ENCODE peak calls at places on chromosomes 1 and 21, in four cellular contexts. U, E, H and Y are unnamed samples.

GRCh38 chr1:100834779-100835645 is 59.6 kb downstream of the EXTL2 start:
- DNase-seq in U (no peak), E (peak), H (no peak), Y (no peak)

GRCh38 chr1:12626888-12627287 is 8.9 kb upstream of the DHRS3 start:
- DNase-seq in U (no peak), E (no peak), H (no peak), Y (no peak)

GRCh38 chr1:114116086-114116485 is 37.6 kb downstream of the SYT6 start:
- DNase-seq in U (no peak), E (no peak), H (no peak), Y (no peak)

GRCh38 chr1:87236585-87236984 is 92.1 kb upstream of the LMO4 start:
- DNase-seq in U (no peak), E (peak), H (no peak), Y (no peak)

GRCh38 chr1:26887125-26887524 is 3.0 kb downstream of the GPN2 start:
- DNase-seq in U (peak), E (peak), H (no peak), Y (no peak)

GRCh38 chr21:22231013-22231412 is 1232.8 kb downstream of the NCAM2 start:
- DNase-seq in U (no peak), E (no peak), H (no peak), Y (no peak)

GRCh38 chr1:159012495-159012894 is 2.8 kb downstream of the IFI16 start:
- DNase-seq in U (peak), E (peak), H (no peak), Y (no peak)

GRCh38 chr1:243705585-243705984 is 144.5 kb downstream of the AKT3 start:
- DNase-seq in U (no peak), E (no peak), H (no peak), Y (no peak)

GRCh38 chr1:67193700-67194099 is 27.4 kb downstream of the IL23R start:
- DNase-seq in U (no peak), E (no peak), H (no peak), Y (no peak)

GRCh38 chr21:32523463-32523862 is 61.9 kb downstream of the TCP10L start:
- DNase-seq in U (no peak), E (no peak), H (peak), Y (no peak)

GRCh38 chr21:28516996-28517592 is 475.6 kb downstream of the LTN1 start:
- DNase-seq in U (peak), E (no peak), H (peak), Y (peak)

GRCh38 chr1:220217383-220217988 is 54.8 kb downstream of the RAB3GAP2 start:
- DNase-seq in U (no peak), E (no peak), H (no peak), Y (no peak)

GRCh38 chr1:15519625-15520024 is 4.4 kb downstream of the CASP9 start:
- DNase-seq in U (no peak), E (no peak), H (no peak), Y (no peak)

GRCh38 chr1:182129398-182129797 is 67.9 kb upstream of the ZNF648 start:
- DNase-seq in U (peak), E (no peak), H (no peak), Y (no peak)

GRCh38 chr1:38327559-38327973 is 281.0 kb upstream of the POU3F1 start:
- DNase-seq in U (peak), E (no peak), H (no peak), Y (no peak)

GRCh38 chr1:22364326-22364650 is 87.4 kb upstream of the ZBTB40 start:
- DNase-seq in U (no peak), E (no peak), H (no peak), Y (no peak)

GRCh38 chr1:161071886-161072371 is 2.2 kb upstream of the ARHGAP30 start:
- DNase-seq in U (peak), E (no peak), H (no peak), Y (no peak)

GRCh38 chr1:97986041-97987005 is 65.5 kb upstream of the DPYD start:
- DNase-seq in U (no peak), E (peak), H (no peak), Y (no peak)

GRCh38 chr1:112651205-112651604 is 23.3 kb upstream of the MOV10 start:
- DNase-seq in U (no peak), E (peak), H (no peak), Y (no peak)

GRCh38 chr1:236795757-236796719 is 946 bp downstream of the MTR start:
- DNase-seq in U (no peak), E (peak), H (no peak), Y (no peak)

GRCh38 chr1:236794585-236795034 is 482 bp upstream of the MTR start:
- DNase-seq in U (no peak), E (no peak), H (no peak), Y (no peak)

GRCh38 chr1:236800002-236800620 is 5.0 kb downstream of the MTR start:
- DNase-seq in U (no peak), E (peak), H (no peak), Y (no peak)

GRCh38 chr1:236799001-236799400 is 3.9 kb downstream of the MTR start:
- DNase-seq in U (no peak), E (no peak), H (no peak), Y (no peak)

GRCh38 chr1:236795035-236795756 is at the start of gene MTR:
- DNase-seq in U (peak), E (peak), H (peak), Y (peak)
- TF ChIP-seq POLR2A in U (peak), E (peak), H (peak), Y (peak)

DNA sequence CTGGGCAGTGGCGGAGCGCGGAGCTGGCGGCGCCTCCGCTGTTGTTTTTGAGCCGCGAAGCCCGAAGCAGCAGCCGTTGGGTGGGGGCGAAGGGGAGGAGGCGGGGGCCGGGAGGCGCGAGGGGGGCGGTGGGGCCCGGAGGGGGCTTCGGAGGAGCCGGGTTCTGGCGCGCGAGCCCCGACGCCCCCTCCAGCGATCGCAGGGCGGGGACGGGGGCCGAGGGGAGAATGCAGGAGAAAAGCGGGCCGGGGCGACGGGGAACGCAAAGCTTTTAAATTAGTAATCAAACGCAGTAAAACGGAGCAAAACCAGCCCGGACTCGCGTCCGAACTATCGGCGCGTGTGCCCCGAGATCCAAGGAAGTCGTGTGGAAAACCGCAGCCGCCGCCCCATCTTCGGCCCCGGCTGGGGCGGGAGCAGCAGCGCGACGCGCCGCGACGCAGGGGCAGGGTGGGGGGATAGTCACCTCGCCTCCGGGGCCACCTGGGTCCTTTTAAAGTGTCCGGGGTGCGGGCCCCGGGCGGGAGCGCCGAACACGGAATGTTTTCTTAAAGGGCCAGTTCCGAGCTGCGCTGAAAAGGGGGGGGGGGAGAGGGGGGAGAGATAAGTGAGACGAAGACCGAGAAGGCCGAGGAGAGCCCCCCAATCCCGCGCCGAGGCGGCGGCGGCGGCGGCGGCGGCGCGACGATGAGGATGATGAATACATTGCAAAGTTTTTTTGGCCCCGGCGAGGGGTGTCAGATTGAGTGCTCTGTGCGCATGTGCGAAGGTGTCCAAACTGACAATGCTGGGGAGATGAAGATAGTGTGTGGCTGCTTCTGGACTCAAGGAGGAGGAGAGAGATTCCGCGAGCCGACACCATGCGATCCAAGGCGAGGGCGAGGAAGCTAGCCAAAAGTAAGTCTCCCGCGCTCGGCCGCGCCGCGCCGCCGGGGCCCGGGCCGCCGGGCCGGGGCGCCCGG is at the start of gene PRDM16:
- DNase-seq in U (peak), E (peak), H (peak), Y (peak)
- H3K4me3 ChIP-seq in U (no peak), E (peak), H (peak), Y (peak)

GRCh38 chr1:145823565-145824498 is at the start of the genes POLR3C and RNF115:
- DNase-seq in U (peak), E (peak), H (peak), Y (peak)
- TF ChIP-seq POLR2A in U (peak), E (peak), H (peak), Y (peak)

DNA sequence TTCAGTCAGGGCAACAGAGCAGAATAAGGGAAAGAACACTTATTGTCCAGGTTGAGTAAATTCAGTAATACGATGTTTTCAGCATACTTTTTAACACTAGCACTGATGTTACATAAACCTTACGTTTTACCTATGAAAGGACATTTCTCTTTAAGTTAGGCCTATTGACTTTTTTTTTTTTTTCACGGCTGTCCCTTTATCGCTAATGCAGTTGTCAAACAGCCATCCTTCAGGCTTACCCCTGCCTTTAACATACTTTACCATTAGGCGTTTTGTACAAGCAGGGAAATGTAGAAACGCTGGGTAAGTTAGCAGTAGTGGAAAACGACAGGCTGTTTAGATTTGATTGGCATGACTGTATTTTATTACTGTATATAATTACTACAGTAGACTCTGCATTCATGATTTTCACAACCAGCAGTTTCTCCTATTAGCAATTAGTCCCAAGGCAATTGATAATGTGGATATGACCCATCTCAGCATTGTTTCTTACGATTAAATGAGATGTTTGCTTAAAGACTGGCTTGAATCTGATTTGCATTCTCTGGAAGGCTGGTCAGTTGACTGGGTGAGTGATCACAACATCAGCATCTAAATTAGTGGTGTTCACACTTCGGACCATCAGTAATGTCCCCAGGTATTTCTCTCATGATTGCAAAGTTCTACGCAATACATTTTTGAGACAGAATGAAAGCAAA is 109.9 kb upstream of the LBR start:
- DNase-seq in U (no peak), E (no peak), H (no peak), Y (no peak)
- H3K4me3 ChIP-seq in U (no peak), E (no peak), H (no peak), Y (no peak)

DNA sequence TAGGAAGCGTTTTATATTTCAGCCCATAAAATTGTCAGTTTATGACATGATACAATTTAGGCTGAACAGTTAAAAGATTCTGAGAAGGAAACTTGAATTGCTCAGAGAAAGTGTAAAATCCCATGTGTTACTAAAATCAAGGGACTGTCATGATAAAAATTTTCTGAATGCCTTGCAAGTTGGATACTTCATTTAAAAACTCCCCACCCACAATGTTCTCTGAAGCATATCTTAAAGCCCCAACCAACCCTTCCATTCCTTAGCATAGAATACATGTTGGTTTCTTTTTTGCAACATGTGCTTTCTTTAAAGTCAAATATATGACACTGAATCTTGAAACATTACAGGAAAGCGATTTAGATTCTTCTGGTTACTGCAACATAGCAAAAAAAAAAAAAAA is 97.4 kb downstream of the MRPL39 start:
- DNase-seq in U (no peak), E (no peak), H (no peak), Y (no peak)
- TF ChIP-seq POLR2A in U (no peak), E (no peak), H (no peak), Y (no peak)